ENCODE peak calls at places on chromosomes 12 and 14, in six cellular contexts. One of them, this sample, is unnamed.

GRCh38 chr14:70061108-70061507 is 127.6 kb downstream of the SLC8A3 start:
- DNase-seq in HEK293T: no peak
- DNase-seq in anterior cingulate cortex: no peak
- DNase-seq in ovary: no peak
- DNase-seq in astrocyte of the spinal cord: no peak
- DNase-seq in AML-193: no peak
- DNase-seq in this sample: no peak

GRCh38 chr14:36974985-36975384 is 197.4 kb downstream of the SLC25A21 start:
- DNase-seq in astrocyte of the spinal cord: no peak
- DNase-seq in HEK293T: no peak
- DNase-seq in AML-193: no peak
- DNase-seq in anterior cingulate cortex: no peak
- DNase-seq in ovary: no peak
- DNase-seq in this sample: no peak

GRCh38 chr14:68862954-68863594 is 70.2 kb upstream of the ZFP36L1 start:
- DNase-seq in anterior cingulate cortex: peak; percentile 11
- DNase-seq in astrocyte of the spinal cord: peak; percentile 81
- DNase-seq in HEK293T: peak; percentile 85
- DNase-seq in ovary: peak; percentile 82
- DNase-seq in AML-193: peak; percentile 64
- DNase-seq in this sample: peak; percentile 76

GRCh38 chr12:12899530-12900380 is 8.4 kb downstream of the GPRC5A start:
- DNase-seq in anterior cingulate cortex: no peak
- DNase-seq in HEK293T: no peak
- DNase-seq in ovary: peak; percentile 44
- DNase-seq in AML-193: no peak
- DNase-seq in astrocyte of the spinal cord: peak; percentile 94
- DNase-seq in this sample: no peak

GRCh38 chr14:102363182-102363952 is 626 bp downstream of the TECPR2 start:
- DNase-seq in astrocyte of the spinal cord: peak; percentile 38
- DNase-seq in HEK293T: no peak
- DNase-seq in ovary: no peak
- DNase-seq in AML-193: no peak
- DNase-seq in anterior cingulate cortex: peak; percentile 62
- DNase-seq in this sample: peak; percentile 53

GRCh38 chr14:100027771-100028490 is 37.3 kb upstream of the EVL start:
- DNase-seq in astrocyte of the spinal cord: no peak
- DNase-seq in ovary: no peak
- DNase-seq in AML-193: no peak
- DNase-seq in HEK293T: no peak
- DNase-seq in anterior cingulate cortex: no peak
- DNase-seq in this sample: no peak

GRCh38 chr12:120261951-120262851 is 3.3 kb downstream of the PXN start:
- DNase-seq in ovary: no peak
- DNase-seq in HEK293T: no peak
- DNase-seq in AML-193: no peak
- DNase-seq in astrocyte of the spinal cord: no peak
- DNase-seq in anterior cingulate cortex: no peak
- DNase-seq in this sample: no peak

GRCh38 chr12:124715121-124715990 is 147.9 kb upstream of the NCOR2 start:
- DNase-seq in HEK293T: peak; percentile 48
- DNase-seq in ovary: no peak
- DNase-seq in astrocyte of the spinal cord: no peak
- DNase-seq in anterior cingulate cortex: no peak
- DNase-seq in AML-193: no peak
- DNase-seq in this sample: no peak

GRCh38 chr14:96049932-96050331 is 10.8 kb downstream of the C14orf132 start:
- DNase-seq in astrocyte of the spinal cord: no peak
- DNase-seq in HEK293T: no peak
- DNase-seq in AML-193: no peak
- DNase-seq in anterior cingulate cortex: no peak
- DNase-seq in ovary: no peak
- DNase-seq in this sample: no peak

This sample was measured in left ventricle myocardium inferior.